ENCODE peak calls at places on chromosome 6, in five cellular contexts. H is hepatic stellate cell, D is GM12891, X is cardiac muscle cell, I is adrenal gland. P is an unnamed sample.

GRCh38 chr6:137879885-137880430 is 12.9 kb downstream of the TNFAIP3 start:
- DNase-seq in X (no peak), H (no peak), I (no peak), D (no peak), P (no peak)

GRCh38 chr6:56595490-56596122 is 47.1 kb downstream of the DST start:
- DNase-seq in D (no peak), I (no peak), H (peak; percentile 8), X (peak; percentile 65), P (no peak)

GRCh38 chr6:33921745-33922144 is 117.9 kb upstream of the MLN start:
- DNase-seq in H (no peak), I (no peak), X (no peak), D (no peak), P (no peak)

GRCh38 chr6:3987072-3987471 is 91.9 kb downstream of the FAM217A start:
- DNase-seq in H (peak; percentile 9), D (no peak), I (no peak), X (peak; percentile 80), P (no peak)

GRCh38 chr6:7765575-7766325 is 39.9 kb downstream of the BMP6 start:
- DNase-seq in I (no peak), D (no peak), H (no peak), X (no peak), P (no peak)

GRCh38 chr6:125869427-125869826 is 78.7 kb downstream of the NCOA7 start:
- DNase-seq in H (no peak), D (no peak), I (peak; percentile 50), X (no peak), P (no peak)

GRCh38 chr6:17081860-17082508 is 19.9 kb upstream of the STMND1 start:
- DNase-seq in H (no peak), X (no peak), D (no peak), I (no peak), P (no peak)

GRCh38 chr6:37648465-37649330 is 49.0 kb downstream of the MDGA1 start:
- DNase-seq in X (peak; percentile 46), H (no peak), I (no peak), D (no peak), P (peak; percentile 32)

GRCh38 chr6:45895569-45895968 is 120.1 kb downstream of the CLIC5 start:
- DNase-seq in X (no peak), H (no peak), D (no peak), I (no peak), P (no peak)